ENCODE peak calls at places on chromosomes 11 and 22, in six cellular contexts. One of them, this sample, is unnamed.

GRCh38 chr11:65496304-65497140 is 2.3 kb upstream of the MALAT1 start:
- DNase-seq in esophagus squamous epithelium: no peak
- DNase-seq in HCT116: no peak
- DNase-seq in GM12892: no peak
- DNase-seq in transverse colon: no peak
- DNase-seq in lower leg skin: no peak
- DNase-seq in this sample: peak; percentile 78

GRCh38 chr11:15942936-15943335 is 413.4 kb downstream of the SOX6 start:
- DNase-seq in GM12892: no peak
- DNase-seq in lower leg skin: no peak
- DNase-seq in esophagus squamous epithelium: no peak
- DNase-seq in HCT116: no peak
- DNase-seq in transverse colon: no peak
- DNase-seq in this sample: no peak

GRCh38 chr11:100991541-100991940 is 138.1 kb downstream of the PGR start:
- DNase-seq in GM12892: no peak
- DNase-seq in esophagus squamous epithelium: no peak
- DNase-seq in transverse colon: no peak
- DNase-seq in HCT116: no peak
- DNase-seq in lower leg skin: no peak
- DNase-seq in this sample: no peak

GRCh38 chr11:61364012-61364396 is 1.8 kb downstream of the TMEM138 start:
- DNase-seq in HCT116: no peak
- DNase-seq in esophagus squamous epithelium: no peak
- DNase-seq in lower leg skin: no peak
- DNase-seq in GM12892: no peak
- DNase-seq in transverse colon: no peak
- DNase-seq in this sample: no peak

GRCh38 chr11:82174610-82175009 is 559.1 kb downstream of the FAM181B start:
- DNase-seq in lower leg skin: no peak
- DNase-seq in GM12892: no peak
- DNase-seq in transverse colon: no peak
- DNase-seq in HCT116: no peak
- DNase-seq in esophagus squamous epithelium: no peak
- DNase-seq in this sample: no peak

GRCh38 chr11:67389477-67389876 is 2.3 kb upstream of the RAD9A start:
- DNase-seq in GM12892: no peak
- DNase-seq in esophagus squamous epithelium: no peak
- DNase-seq in HCT116: no peak
- DNase-seq in transverse colon: peak; percentile 75
- DNase-seq in lower leg skin: no peak
- DNase-seq in this sample: peak; percentile 55

GRCh38 chr11:57290288-57290687 is 34.5 kb downstream of the TNKS1BP1 start:
- DNase-seq in esophagus squamous epithelium: no peak
- DNase-seq in transverse colon: no peak
- DNase-seq in GM12892: no peak
- DNase-seq in HCT116: no peak
- DNase-seq in lower leg skin: no peak
- DNase-seq in this sample: no peak

GRCh38 chr11:1749787-1750351 is 526 bp downstream of the IFITM10 start:
- DNase-seq in lower leg skin: no peak
- DNase-seq in HCT116: no peak
- DNase-seq in transverse colon: peak; percentile 11
- DNase-seq in GM12892: no peak
- DNase-seq in esophagus squamous epithelium: no peak
- DNase-seq in this sample: no peak

GRCh38 chr11:44629732-44630345 is 64.4 kb downstream of the CD82 start:
- DNase-seq in esophagus squamous epithelium: no peak
- DNase-seq in GM12892: no peak
- DNase-seq in lower leg skin: no peak
- DNase-seq in HCT116: no peak
- DNase-seq in transverse colon: no peak
- DNase-seq in this sample: no peak

GRCh38 chr11:126930100-126930841 is 70.3 kb downstream of the KIRREL3 start:
- DNase-seq in transverse colon: no peak
- DNase-seq in lower leg skin: no peak
- DNase-seq in GM12892: no peak
- DNase-seq in HCT116: no peak
- DNase-seq in esophagus squamous epithelium: no peak
- DNase-seq in this sample: no peak

GRCh38 chr11:119709638-119710346 is 19.2 kb downstream of the NECTIN1 start:
- DNase-seq in GM12892: no peak
- DNase-seq in HCT116: no peak
- DNase-seq in lower leg skin: no peak
- DNase-seq in transverse colon: no peak
- DNase-seq in esophagus squamous epithelium: no peak
- DNase-seq in this sample: no peak

GRCh38 chr22:19351604-19352003 is 60.1 kb upstream of the CLTCL1 start:
- DNase-seq in GM12892: no peak
- DNase-seq in HCT116: no peak
- DNase-seq in lower leg skin: no peak
- DNase-seq in esophagus squamous epithelium: no peak
- DNase-seq in transverse colon: no peak
- DNase-seq in this sample: no peak

GRCh38 chr22:23068096-23068831 is 2.1 kb upstream of the GNAZ start:
- DNase-seq in lower leg skin: no peak
- DNase-seq in GM12892: no peak
- DNase-seq in HCT116: no peak
- DNase-seq in transverse colon: peak; percentile 6
- DNase-seq in esophagus squamous epithelium: no peak
- DNase-seq in this sample: no peak

GRCh38 chr11:2267306-2267861 is 3.0 kb downstream of the ASCL2 start:
- DNase-seq in esophagus squamous epithelium: no peak
- DNase-seq in lower leg skin: no peak
- DNase-seq in GM12892: no peak
- DNase-seq in transverse colon: no peak
- DNase-seq in HCT116: no peak
- DNase-seq in this sample: no peak

GRCh38 chr11:121105851-121106250 is 4.8 kb downstream of the TECTA start:
- DNase-seq in lower leg skin: no peak
- DNase-seq in HCT116: no peak
- DNase-seq in esophagus squamous epithelium: no peak
- DNase-seq in GM12892: no peak
- DNase-seq in transverse colon: no peak
- DNase-seq in this sample: no peak

GRCh38 chr22:21641417-21641794 is 696 bp upstream of the SDF2L1 start:
- DNase-seq in transverse colon: peak; percentile 54
- DNase-seq in lower leg skin: no peak
- DNase-seq in GM12892: no peak
- DNase-seq in HCT116: no peak
- DNase-seq in esophagus squamous epithelium: no peak
- DNase-seq in this sample: peak; percentile 71

GRCh38 chr11:119316729-119317591 is at the start of gene MCAM:
- DNase-seq in HCT116: no peak
- DNase-seq in esophagus squamous epithelium: no peak
- DNase-seq in GM12892: no peak
- DNase-seq in transverse colon: no peak
- DNase-seq in lower leg skin: no peak
- DNase-seq in this sample: no peak

GRCh38 chr22:35452810-35453743 is 53.1 kb downstream of the MCM5 start:
- DNase-seq in esophagus squamous epithelium: no peak
- DNase-seq in transverse colon: no peak
- DNase-seq in lower leg skin: no peak
- DNase-seq in GM12892: no peak
- DNase-seq in HCT116: no peak
- DNase-seq in this sample: no peak
- TF ChIP-seq POLR2A in esophagus squamous epithelium: no peak
- TF ChIP-seq POLR2A in transverse colon: peak; percentile 9
- TF ChIP-seq POLR2A in lower leg skin: no peak
- TF ChIP-seq POLR2A in GM12892: no peak
- TF ChIP-seq POLR2A in HCT116: no peak
- TF ChIP-seq POLR2A in this sample: no peak

GRCh38 chr22:32271389-32271788 is 16.2 kb upstream of the SLC5A4 start:
- DNase-seq in GM12892: no peak
- DNase-seq in esophagus squamous epithelium: no peak
- DNase-seq in transverse colon: no peak
- DNase-seq in lower leg skin: no peak
- DNase-seq in HCT116: no peak
- DNase-seq in this sample: no peak

GRCh38 chr22:32267011-32267410 is 11.9 kb upstream of the SLC5A4 start:
- DNase-seq in esophagus squamous epithelium: no peak
- DNase-seq in GM12892: no peak
- DNase-seq in HCT116: no peak
- DNase-seq in transverse colon: no peak
- DNase-seq in lower leg skin: no peak
- DNase-seq in this sample: no peak

GRCh38 chr22:32265882-32266767 is 11.0 kb upstream of the SLC5A4 start:
- DNase-seq in transverse colon: peak; percentile 66
- DNase-seq in HCT116: peak; percentile 44
- DNase-seq in esophagus squamous epithelium: no peak
- DNase-seq in GM12892: peak; percentile 41
- DNase-seq in lower leg skin: peak; percentile 67
- DNase-seq in this sample: peak; percentile 61

GRCh38 chr22:32270641-32271369 is 15.7 kb upstream of the SLC5A4 start:
- DNase-seq in lower leg skin: no peak
- DNase-seq in transverse colon: no peak
- DNase-seq in HCT116: no peak
- DNase-seq in esophagus squamous epithelium: no peak
- DNase-seq in GM12892: no peak
- DNase-seq in this sample: no peak

GRCh38 chr22:32269316-32269715 is 14.2 kb upstream of the SLC5A4 start:
- DNase-seq in transverse colon: no peak
- DNase-seq in lower leg skin: no peak
- DNase-seq in esophagus squamous epithelium: no peak
- DNase-seq in GM12892: no peak
- DNase-seq in HCT116: no peak
- DNase-seq in this sample: no peak
- TF ChIP-seq POLR2A in transverse colon: no peak
- TF ChIP-seq POLR2A in lower leg skin: no peak
- TF ChIP-seq POLR2A in esophagus squamous epithelium: no peak
- TF ChIP-seq POLR2A in GM12892: no peak
- TF ChIP-seq POLR2A in HCT116: no peak
- TF ChIP-seq POLR2A in this sample: no peak

DNA sequence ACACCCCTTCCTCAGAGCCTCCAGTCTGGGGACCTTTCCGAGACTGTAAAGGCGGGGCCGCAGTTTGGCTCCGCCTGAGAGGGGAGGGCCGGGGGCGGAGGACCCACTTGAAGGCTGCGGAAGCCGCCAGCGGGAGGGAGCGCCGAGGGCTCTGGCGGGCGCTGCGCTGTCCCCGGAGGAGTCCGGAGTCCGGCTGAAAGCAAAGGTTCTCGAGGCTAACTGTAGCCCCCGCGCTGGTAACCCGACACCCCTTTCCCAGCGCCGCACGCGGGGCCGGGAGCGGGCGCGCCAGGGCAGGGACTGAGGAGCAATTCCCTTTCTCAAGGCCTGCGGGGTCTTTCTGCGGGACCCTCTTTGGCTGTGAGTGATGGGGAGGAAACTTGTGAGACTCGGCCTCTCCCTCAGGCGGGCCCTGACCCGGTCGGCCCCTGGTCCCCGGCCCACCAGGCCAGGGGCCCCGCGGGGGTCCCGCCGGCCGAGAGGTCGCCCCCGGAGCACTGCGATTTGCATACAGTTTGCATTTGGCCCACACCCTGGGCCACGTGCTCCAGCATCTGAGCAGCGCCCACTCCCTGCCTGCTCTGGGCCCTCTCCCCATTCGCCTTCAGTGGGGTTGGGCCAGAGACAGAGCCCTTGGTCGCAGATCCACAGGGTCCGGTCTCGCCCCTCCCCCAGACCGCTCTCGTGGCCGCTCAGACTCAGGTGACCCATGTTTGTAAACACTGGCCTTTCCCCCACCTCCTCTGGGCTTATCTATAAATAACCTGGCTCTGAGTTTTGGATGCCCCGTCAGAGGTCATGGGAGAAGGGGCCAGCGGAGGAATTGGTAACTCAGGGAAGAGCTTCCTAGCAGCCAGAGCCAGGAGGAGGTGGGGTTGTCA is 519 bp upstream of the ART5 start:
- DNase-seq in transverse colon: peak; percentile 74
- DNase-seq in HCT116: peak; percentile 72
- DNase-seq in GM12892: peak; percentile 44
- DNase-seq in lower leg skin: peak; percentile 68
- DNase-seq in esophagus squamous epithelium: no peak
- DNase-seq in this sample: peak; percentile 69
- TF ChIP-seq POLR2A in transverse colon: peak; percentile 33
- TF ChIP-seq POLR2A in HCT116: no peak
- TF ChIP-seq POLR2A in GM12892: no peak
- TF ChIP-seq POLR2A in lower leg skin: no peak
- TF ChIP-seq POLR2A in esophagus squamous epithelium: no peak
- TF ChIP-seq POLR2A in this sample: no peak

GRCh38 chr11:96242971-96243647 is 99.9 kb downstream of the MAML2 start:
- DNase-seq in esophagus squamous epithelium: peak; percentile 65
- DNase-seq in GM12892: peak; percentile 52
- DNase-seq in transverse colon: peak; percentile 94
- DNase-seq in lower leg skin: peak; percentile 96
- DNase-seq in HCT116: peak; percentile 92
- DNase-seq in this sample: peak; percentile 85
- TF ChIP-seq POLR2A in esophagus squamous epithelium: peak; percentile 41
- TF ChIP-seq POLR2A in GM12892: peak; percentile 44
- TF ChIP-seq POLR2A in transverse colon: peak; percentile 75
- TF ChIP-seq POLR2A in lower leg skin: no peak
- TF ChIP-seq POLR2A in HCT116: no peak
- TF ChIP-seq POLR2A in this sample: peak; percentile 17

This sample was measured in erythroblast.